ENCODE peak calls at places on chromosomes 1 and 21, in ten cellular contexts. Y, H, C, S, J, X, K, M, R and D are unnamed samples.

GRCh38 chr1:52927219-52928082 is at the start of gene SCP2:
- DNase-seq in Y (peak; percentile 85), H (peak; percentile 95), C (peak; percentile 79), S (peak; percentile 84), J (peak; percentile 84), X (peak; percentile 95), K (peak; percentile 76), M (peak; percentile 69), R (peak; percentile 82), D (peak; percentile 79)

GRCh38 chr1:208159542-208160258 is 84.5 kb downstream of the PLXNA2 start:
- DNase-seq in Y (peak; percentile 74), H (peak; percentile 87), C (peak; percentile 92), S (no peak), J (no peak), X (no peak), K (peak; percentile 68), M (no peak), R (peak; percentile 68), D (no peak)

GRCh38 chr1:101846820-101847219 is 149.9 kb downstream of the OLFM3 start:
- DNase-seq in Y (peak; percentile 9), H (no peak), C (no peak), S (no peak), J (no peak), X (no peak), K (peak; percentile 57), M (peak; percentile 21), R (peak; percentile 31), D (peak; percentile 12)

GRCh38 chr1:168512864-168513595 is 30.8 kb downstream of the XCL2 start:
- DNase-seq in Y (no peak), H (no peak), C (no peak), S (no peak), J (peak; percentile 67), X (no peak), K (no peak), M (no peak), R (no peak), D (no peak)

GRCh38 chr1:234970371-234970730 is 158.3 kb downstream of the TOMM20 start:
- DNase-seq in Y (no peak), H (no peak), C (no peak), S (no peak), J (no peak), X (no peak), K (no peak), M (no peak), R (no peak), D (no peak)

GRCh38 chr1:17765444-17766411 is 10.6 kb downstream of the ACTL8 start:
- DNase-seq in Y (no peak), H (peak; percentile 86), C (peak; percentile 99), S (peak; percentile 15), J (no peak), X (no peak), K (no peak), M (no peak), R (no peak), D (no peak)

GRCh38 chr1:29119365-29119929 is 4.3 kb downstream of the TMEM200B start:
- DNase-seq in Y (no peak), H (no peak), C (no peak), S (no peak), J (no peak), X (peak; percentile 35), K (no peak), M (no peak), R (no peak), D (no peak)

GRCh38 chr1:59443355-59443754 is 146.5 kb downstream of the FGGY start:
- DNase-seq in Y (no peak), H (no peak), C (peak; percentile 72), S (no peak), J (no peak), X (no peak), K (no peak), M (no peak), R (no peak), D (no peak)

GRCh38 chr21:24852610-24853195 is 754.6 kb downstream of the MRPL39 start:
- DNase-seq in Y (no peak), H (no peak), C (no peak), S (no peak), J (no peak), X (no peak), K (no peak), M (no peak), R (no peak), D (no peak)

GRCh38 chr1:70528591-70529333 is 117.7 kb downstream of the CTH start:
- DNase-seq in Y (peak; percentile 65), H (peak; percentile 29), C (peak; percentile 37), S (peak; percentile 36), J (peak; percentile 8), X (no peak), K (peak; percentile 69), M (peak; percentile 30), R (peak; percentile 40), D (peak; percentile 63)

GRCh38 chr1:25430073-25430665 is 528 bp upstream of the MACO1 start:
- DNase-seq in Y (peak; percentile 94), H (peak; percentile 93), C (peak; percentile 89), S (peak; percentile 86), J (peak; percentile 88), X (peak; percentile 95), K (peak; percentile 87), M (peak; percentile 81), R (peak; percentile 82), D (peak; percentile 94)

GRCh38 chr1:186564558-186564957 is 103.6 kb upstream of the PDC start:
- DNase-seq in Y (no peak), H (no peak), C (no peak), S (no peak), J (no peak), X (no peak), K (no peak), M (no peak), R (no peak), D (no peak)

GRCh38 chr1:163439506-163439905 is 117.8 kb downstream of the NUF2 start:
- DNase-seq in Y (no peak), H (no peak), C (no peak), S (no peak), J (no peak), X (no peak), K (no peak), M (no peak), R (no peak), D (no peak)

GRCh38 chr21:26374817-26375216 is 198.3 kb downstream of the CYYR1 start:
- DNase-seq in Y (no peak), H (no peak), C (no peak), S (no peak), J (no peak), X (no peak), K (no peak), M (no peak), R (no peak), D (no peak)

GRCh38 chr1:56644941-56645662 is at the start of gene PRKAA2:
- DNase-seq in Y (peak; percentile 91), H (peak; percentile 65), C (peak; percentile 37), S (peak; percentile 55), J (no peak), X (no peak), K (peak; percentile 49), M (peak; percentile 69), R (peak; percentile 84), D (peak; percentile 88)

GRCh38 chr1:29469457-29469856 is 233.1 kb downstream of the PTPRU start:
- DNase-seq in Y (peak; percentile 67), H (no peak), C (no peak), S (peak; percentile 19), J (no peak), X (peak; percentile 45), K (no peak), M (no peak), R (no peak), D (no peak)

GRCh38 chr1:8396912-8397406 is 79.0 kb downstream of the SLC45A1 start:
- DNase-seq in Y (peak; percentile 60), H (peak; percentile 74), C (peak; percentile 99), S (no peak), J (no peak), X (no peak), K (peak; percentile 89), M (no peak), R (no peak), D (no peak)

GRCh38 chr1:3372317-3372716 is 82.1 kb upstream of the ARHGEF16 start:
- DNase-seq in Y (no peak), H (no peak), C (no peak), S (no peak), J (peak; percentile 38), X (no peak), K (no peak), M (no peak), R (no peak), D (no peak)

GRCh38 chr1:41486892-41487728 is 2.6 kb upstream of the EDN2 start:
- DNase-seq in Y (no peak), H (no peak), C (no peak), S (peak; percentile 15), J (no peak), X (no peak), K (peak; percentile 53), M (peak; percentile 62), R (peak; percentile 36), D (no peak)

GRCh38 chr1:234944439-234945369 is 183.9 kb downstream of the TOMM20 start:
- DNase-seq in Y (no peak), H (no peak), C (no peak), S (no peak), J (no peak), X (no peak), K (no peak), M (no peak), R (no peak), D (no peak)

GRCh38 chr1:79692519-79692918 is 686.0 kb upstream of the ADGRL4 start:
- DNase-seq in Y (no peak), H (no peak), C (no peak), S (no peak), J (no peak), X (no peak), K (no peak), M (no peak), R (no peak), D (no peak)

GRCh38 chr1:40267767-40268187 is 9.7 kb downstream of the ZMPSTE24 start:
- DNase-seq in Y (no peak), H (peak; percentile 76), C (peak; percentile 93), S (peak; percentile 45), J (no peak), X (no peak), K (no peak), M (no peak), R (no peak), D (no peak)

GRCh38 chr1:208132287-208132882 is 111.8 kb downstream of the PLXNA2 start:
- DNase-seq in Y (peak; percentile 72), H (peak; percentile 86), C (peak; percentile 78), S (peak; percentile 82), J (peak; percentile 58), X (no peak), K (peak; percentile 90), M (peak; percentile 70), R (peak; percentile 86), D (peak; percentile 62)

GRCh38 chr21:27536319-27536718 is 569.4 kb upstream of the ADAMTS5 start:
- DNase-seq in Y (no peak), H (no peak), C (peak; percentile 62), S (no peak), J (no peak), X (no peak), K (no peak), M (no peak), R (no peak), D (no peak)